ENCODE peak calls at places on chromosomes 2 and 18, in six cellular contexts. I, S, R, M, O and X are unnamed samples.

GRCh38 chr2:128551435-128551834 is 232.8 kb upstream of the HS6ST1 start:
- DNase-seq in O (no peak), R (no peak), I (no peak), S (no peak), M (no peak), X (no peak)

GRCh38 chr2:193502363-193503035 is 1307.8 kb upstream of the TMEFF2 start:
- DNase-seq in R (no peak), I (no peak), M (no peak), O (no peak), S (no peak), X (no peak)

GRCh38 chr2:165450141-165450540 is 19.4 kb upstream of the CSRNP3 start:
- DNase-seq in M (no peak), S (no peak), I (no peak), R (no peak), O (no peak), X (no peak)

GRCh38 chr2:14272396-14273077 is 360.0 kb upstream of the LRATD1 start:
- DNase-seq in S (no peak), O (no peak), R (no peak), M (no peak), I (no peak), X (no peak)

GRCh38 chr18:6917082-6917481 is 187.6 kb downstream of the ARHGAP28 start:
- DNase-seq in O (no peak), M (no peak), R (no peak), I (no peak), S (no peak), X (no peak)

GRCh38 chr2:53740170-53740569 is 27.4 kb upstream of the CHAC2 start:
- DNase-seq in O (no peak), R (no peak), M (no peak), I (no peak), S (no peak), X (no peak)

GRCh38 chr2:238039985-238040384 is 20.8 kb upstream of the SCLY start:
- DNase-seq in S (no peak), R (no peak), I (no peak), O (no peak), M (no peak), X (no peak)

GRCh38 chr2:41907141-41907540 is 140.7 kb upstream of the PKDCC start:
- DNase-seq in S (no peak), I (no peak), M (no peak), O (no peak), R (no peak), X (no peak)

GRCh38 chr2:22002066-22002465 is 878.3 kb downstream of the TDRD15 start:
- DNase-seq in M (no peak), I (no peak), R (no peak), S (no peak), O (no peak), X (no peak)

GRCh38 chr2:30216157-30216556 is 15.2 kb upstream of the LBH start:
- DNase-seq in R (no peak), I (no peak), S (no peak), M (no peak), O (no peak), X (no peak)

GRCh38 chr2:26559044-26559405 is 81.1 kb upstream of the OTOF start:
- DNase-seq in O (no peak), I (no peak), S (no peak), R (no peak), M (no peak), X (no peak)

GRCh38 chr2:219620546-219620945 is 6.9 kb upstream of the SLC4A3 start:
- DNase-seq in M (no peak), S (no peak), O (no peak), R (no peak), I (no peak), X (no peak)

GRCh38 chr2:172399765-172400164 is 27.6 kb upstream of the ITGA6 start:
- DNase-seq in I (no peak), M (no peak), O (no peak), S (no peak), R (no peak), X (no peak)

GRCh38 chr2:121902171-121902591 is 146.7 kb downstream of the TSN start:
- DNase-seq in S (no peak), O (peak), R (no peak), I (no peak), M (no peak), X (no peak)

DNA sequence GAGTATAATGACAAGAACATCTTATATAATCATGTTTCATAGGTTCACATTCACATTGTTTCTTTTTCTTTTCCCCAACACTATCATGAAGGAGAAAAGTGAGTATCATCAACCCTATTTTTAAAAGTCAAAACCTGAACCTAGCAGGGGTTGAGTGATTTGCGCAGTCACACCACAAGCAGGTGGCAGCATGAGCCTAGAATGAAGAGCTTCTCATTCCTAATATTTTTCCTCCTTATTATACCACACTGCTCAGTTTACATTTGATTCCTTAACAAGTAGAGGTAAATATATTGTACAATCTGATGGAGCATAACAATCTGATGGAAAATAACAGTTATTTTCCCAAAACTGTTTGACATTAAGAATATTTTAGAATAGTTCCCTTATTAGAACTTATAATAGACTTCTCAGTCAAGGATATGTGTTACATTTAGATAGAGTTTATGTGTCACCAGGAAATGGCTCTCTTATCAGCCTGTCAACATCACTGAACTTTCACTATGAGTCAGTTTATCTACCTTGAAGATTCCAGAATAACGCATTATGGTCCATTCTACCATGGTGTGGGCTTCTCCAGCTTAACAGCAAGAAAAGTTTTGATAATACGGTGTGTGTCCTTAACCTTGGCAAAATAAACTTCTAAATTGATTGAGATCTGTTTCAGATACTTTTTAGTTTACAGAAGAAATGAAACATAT is 119.5 kb downstream of the NEB start:
- DNase-seq in M (no peak), R (no peak), I (no peak), S (no peak), O (no peak), X (no peak)
- H3K4me3 ChIP-seq in M (no peak), R (no peak), I (no peak), S (no peak), O (no peak), X (no peak)

DNA sequence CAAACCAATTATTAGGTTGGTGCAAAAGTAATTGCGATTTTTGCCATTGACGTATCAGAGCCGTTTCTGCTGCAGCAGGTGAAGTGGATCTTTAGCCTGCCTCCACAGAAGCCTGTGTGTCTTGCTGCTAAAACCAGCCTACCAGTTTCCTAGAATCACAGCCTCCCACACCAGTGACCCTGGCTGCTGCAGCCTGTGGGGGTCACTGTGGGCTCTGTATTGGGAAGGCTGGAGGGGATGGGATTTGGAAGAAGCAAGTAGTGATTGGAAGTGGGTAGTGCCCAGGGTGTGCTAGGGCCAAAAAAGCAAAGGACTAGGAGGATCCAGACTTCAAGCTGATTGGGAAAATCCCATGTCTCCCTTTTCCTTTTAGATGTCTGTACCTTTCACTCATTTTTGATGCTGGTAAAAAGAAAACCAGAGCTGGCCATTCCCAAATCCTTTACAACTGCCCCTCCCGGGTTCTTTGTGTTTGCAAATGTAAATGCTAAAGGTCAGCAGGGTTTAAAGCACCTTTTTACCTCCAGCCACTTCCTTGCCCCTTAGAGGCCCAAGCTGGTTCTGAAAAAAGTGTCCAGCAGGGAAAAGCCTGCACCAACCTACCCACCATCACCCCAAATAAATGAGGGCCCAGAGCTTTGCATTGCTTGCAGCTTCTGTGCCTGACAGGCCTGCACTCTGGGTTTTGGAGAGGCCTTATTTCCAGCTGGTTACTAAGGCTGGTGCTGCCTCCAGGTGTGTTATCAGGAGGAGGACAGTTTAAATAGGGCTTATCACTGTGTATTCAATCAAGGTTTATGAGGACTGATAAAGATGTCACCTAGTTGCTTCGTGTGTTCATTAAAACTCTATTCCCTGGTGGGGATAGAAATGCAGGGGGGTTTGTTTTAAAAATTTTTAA is 172.0 kb downstream of the MIB1 start:
- DNase-seq in S (no peak), O (no peak), R (no peak), M (no peak), I (no peak), X (no peak)
- TF ChIP-seq CTCF in S (no peak), O (peak), R (no peak), M (peak), I (no peak), X (peak)

DNA sequence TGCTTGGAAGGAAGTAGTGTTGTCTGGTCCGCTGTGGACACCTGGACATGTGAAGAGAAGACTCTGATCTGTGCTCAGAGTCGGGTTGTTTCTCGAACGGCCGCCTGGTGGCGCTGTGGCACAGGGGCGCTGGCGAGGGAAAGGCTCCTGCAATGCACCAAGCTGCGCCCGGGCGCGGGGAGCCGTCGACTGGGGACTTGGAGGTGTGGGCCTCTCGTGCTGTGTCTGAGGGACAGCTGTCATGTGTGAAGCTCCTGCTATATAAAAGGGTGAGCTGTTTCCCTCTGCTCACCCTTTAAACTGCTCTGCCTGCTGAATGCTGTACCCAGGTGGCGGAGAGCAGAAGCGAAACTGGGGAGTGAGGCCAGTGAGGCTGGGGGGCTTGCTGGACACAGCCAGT is 44.0 kb downstream of the GNAL start:
- DNase-seq in M (peak), R (peak), O (peak), S (peak), I (no peak), X (peak)
- H3K4me3 ChIP-seq in M (no peak), R (no peak), O (no peak), S (no peak), I (peak), X (no peak)

GRCh38 chr2:168157926-168158325 is 89.5 kb downstream of the STK39 start:
- DNase-seq in I (no peak), O (peak), R (no peak), S (no peak), M (no peak), X (no peak)

GRCh38 chr2:168156661-168157060 is 90.7 kb downstream of the STK39 start:
- DNase-seq in I (peak), S (no peak), M (no peak), R (no peak), O (peak), X (no peak)

GRCh38 chr2:168157070-168157469 is 90.3 kb downstream of the STK39 start:
- DNase-seq in O (no peak), I (no peak), S (no peak), M (no peak), R (no peak), X (no peak)

GRCh38 chr2:168159754-168160585 is 87.4 kb downstream of the STK39 start:
- DNase-seq in S (no peak), O (no peak), M (no peak), I (no peak), R (no peak), X (no peak)

GRCh38 chr2:168160897-168161296 is 86.5 kb downstream of the STK39 start:
- DNase-seq in S (no peak), M (peak), R (no peak), O (no peak), I (no peak), X (no peak)
- TF ChIP-seq CTCF in S (no peak), M (peak), R (no peak), O (peak), I (no peak), X (peak)